ENCODE peak calls at places on chromosomes 1 and 21, in seven cellular contexts. Z is cardiac fibroblast, O is brain microvascular endothelial cell, F is RWPE1, E is fibroblast of lung, X is GM12865, U is colonic mucosa. D is an unnamed sample.

GRCh38 chr1:6342031-6342430 is 51.5 kb downstream of the ACOT7 start:
- DNase-seq in X (no peak), O (peak; percentile 63), Z (no peak), F (no peak), U (no peak), E (no peak), D (no peak)

GRCh38 chr1:46611691-46612221 is 4.9 kb downstream of the MOB3C start:
- DNase-seq in F (peak; percentile 91), Z (no peak), X (no peak), O (no peak), U (no peak), E (no peak), D (peak; percentile 97)

GRCh38 chr1:116036255-116036654 is 59.9 kb downstream of the SLC22A15 start:
- DNase-seq in O (no peak), E (no peak), X (no peak), F (no peak), Z (no peak), U (no peak), D (no peak)

GRCh38 chr1:230204852-230205251 is 137.8 kb downstream of the GALNT2 start:
- DNase-seq in E (peak; percentile 35), F (no peak), X (no peak), Z (no peak), O (no peak), U (peak; percentile 90), D (no peak)

GRCh38 chr1:195053478-195053877 is 1554.8 kb downstream of the KCNT2 start:
- DNase-seq in E (peak; percentile 42), X (peak; percentile 7), Z (no peak), U (no peak), O (no peak), F (no peak), D (no peak)

GRCh38 chr1:46806196-46807020 is 7.6 kb downstream of the CYP4B1 start:
- DNase-seq in O (no peak), E (no peak), Z (peak; percentile 2), F (no peak), X (no peak), U (no peak), D (no peak)

GRCh38 chr1:66350001-66350547 is 183.9 kb upstream of the SGIP1 start:
- DNase-seq in F (no peak), O (no peak), U (no peak), X (peak; percentile 81), Z (peak; percentile 46), E (no peak), D (peak; percentile 54)

GRCh38 chr1:162019436-162019835 is 4.2 kb downstream of the OLFML2B start:
- DNase-seq in X (no peak), U (no peak), F (no peak), E (no peak), Z (no peak), O (no peak), D (no peak)

GRCh38 chr1:156706647-156707008 is 1.2 kb upstream of the CRABP2 start:
- DNase-seq in E (peak; percentile 91), X (no peak), O (no peak), Z (peak; percentile 68), F (no peak), U (peak; percentile 60), D (no peak)

GRCh38 chr1:29934255-29934654 is 697.9 kb downstream of the PTPRU start:
- DNase-seq in U (no peak), F (no peak), E (no peak), X (no peak), Z (no peak), O (no peak), D (no peak)

GRCh38 chr1:67347688-67348472 is 40.2 kb downstream of the IL12RB2 start:
- DNase-seq in Z (peak; percentile 72), X (peak; percentile 58), E (peak; percentile 67), O (peak; percentile 49), F (peak; percentile 86), U (peak; percentile 38), D (peak; percentile 85)

GRCh38 chr21:37458669-37459276 is 92.2 kb downstream of the DYRK1A start:
- DNase-seq in U (no peak), E (no peak), X (no peak), Z (no peak), O (no peak), F (no peak), D (no peak)

GRCh38 chr1:68141801-68142440 is 90.4 kb downstream of the WLS start:
- DNase-seq in O (no peak), X (no peak), Z (peak; percentile 26), U (no peak), F (no peak), E (peak; percentile 6), D (no peak)

GRCh38 chr1:182484531-182485257 is 34.7 kb downstream of the RGSL1 start:
- DNase-seq in F (peak; percentile 6), E (no peak), Z (no peak), O (no peak), X (peak; percentile 71), U (no peak), D (peak; percentile 2)

GRCh38 chr1:181255270-181255929 is 166.9 kb downstream of the IER5 start:
- DNase-seq in X (no peak), F (peak; percentile 88), E (peak; percentile 100), O (peak; percentile 71), U (no peak), Z (peak; percentile 97), D (peak; percentile 96)

GRCh38 chr1:183932412-183932811 is 105.1 kb downstream of the COLGALT2 start:
- DNase-seq in E (peak; percentile 87), F (no peak), U (peak; percentile 42), X (no peak), O (peak; percentile 76), Z (peak; percentile 92), D (no peak)

DNA sequence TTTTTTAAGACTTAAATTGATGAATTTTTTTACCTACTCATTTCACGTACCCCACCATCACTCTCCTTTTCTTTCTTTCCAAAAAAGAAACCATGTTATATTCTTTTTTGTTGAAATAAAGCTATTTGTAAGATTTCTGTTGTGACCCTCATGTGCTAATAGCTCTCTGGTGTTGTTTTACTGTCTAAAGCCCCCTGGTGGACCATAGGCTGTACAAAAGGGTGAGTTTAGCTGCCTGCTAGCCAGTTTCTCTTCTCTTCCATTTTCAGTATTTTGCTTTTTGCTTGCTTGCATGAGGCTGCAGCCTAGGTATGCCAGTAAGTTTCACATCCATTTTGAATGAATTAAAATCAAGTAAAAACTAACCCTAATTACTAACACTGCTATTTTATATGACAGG is 15.6 kb upstream of the VAMP3 start:
- DNase-seq in E (peak; percentile 6), X (peak; percentile 42), Z (peak; percentile 19), O (peak; percentile 13), F (no peak), U (no peak), D (no peak)
- TF ChIP-seq CTCF in E (peak; percentile 22), X (peak; percentile 34), Z (peak; percentile 36), O (peak; percentile 66), F (no peak), U (no peak), D (peak; percentile 18)

GRCh38 chr1:50684185-50684584 is 260.9 kb upstream of the DMRTA2 start:
- DNase-seq in U (no peak), F (no peak), E (no peak), X (no peak), Z (no peak), O (no peak), D (no peak)
- TF ChIP-seq CTCF in U (no peak), F (no peak), E (no peak), X (no peak), Z (no peak), O (peak; percentile 39), D (no peak)

DNA sequence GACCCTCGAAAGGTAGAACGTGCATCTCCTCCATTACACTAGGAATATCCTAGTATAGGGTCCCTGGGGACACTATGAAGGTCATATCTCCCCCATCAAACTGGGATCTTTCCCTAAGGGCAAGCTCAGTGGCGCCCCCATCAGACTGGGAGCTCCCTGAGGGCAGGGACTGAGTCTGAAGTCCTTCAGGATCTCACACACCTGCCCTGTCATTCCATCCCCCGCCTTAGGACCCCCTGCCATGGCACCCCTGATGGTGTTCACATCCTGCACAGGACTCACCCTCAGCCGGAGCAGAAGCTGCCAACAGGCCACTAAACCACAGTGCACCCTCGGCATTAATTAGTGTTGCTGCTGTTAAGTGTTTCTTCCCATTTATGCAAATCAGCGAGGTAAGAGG is 50.4 kb downstream of the IGSF21 start:
- DNase-seq in X (no peak), U (no peak), E (no peak), O (no peak), F (no peak), Z (no peak), D (no peak)
- TF ChIP-seq CTCF in X (no peak), U (no peak), E (no peak), O (no peak), F (no peak), Z (no peak), D (no peak)

DNA sequence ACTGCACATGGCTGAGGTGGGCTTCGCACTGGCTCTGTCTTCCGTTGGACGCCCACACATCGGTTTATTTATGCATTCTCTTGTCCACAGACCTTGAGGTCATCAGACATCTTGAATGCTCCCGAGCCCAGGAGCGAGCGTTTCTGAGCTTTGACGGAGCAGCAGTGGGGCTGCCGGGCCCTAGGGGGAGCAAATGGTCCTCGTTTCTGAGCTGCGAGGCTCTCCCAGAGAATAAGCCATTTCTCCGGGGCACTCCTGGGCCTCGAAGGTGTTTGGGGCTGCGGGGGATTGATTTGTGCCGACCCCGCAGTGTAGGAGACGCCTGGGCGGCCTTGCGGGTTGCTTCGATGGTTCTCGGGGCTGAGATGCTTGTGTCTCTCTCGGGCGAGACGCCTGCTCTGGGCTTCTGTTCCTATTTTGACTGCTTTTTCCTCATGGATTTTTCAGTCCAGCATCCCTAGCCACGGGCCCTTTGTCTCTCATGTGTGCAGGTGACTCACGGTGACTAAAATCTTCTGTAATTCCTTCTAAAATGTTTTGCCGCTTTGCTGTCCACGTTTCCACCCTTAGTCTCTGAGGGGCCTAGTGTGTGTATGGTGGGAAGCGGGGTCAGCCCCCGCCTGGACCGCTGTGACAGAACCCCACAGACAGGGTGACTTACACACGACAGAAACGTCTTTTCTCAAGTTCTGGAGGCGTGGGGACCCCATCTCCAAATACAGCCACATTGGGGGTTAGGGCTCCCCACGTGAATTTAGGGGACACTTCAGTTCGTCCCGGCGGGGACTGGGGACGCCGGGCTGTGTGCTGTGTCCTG is 62.1 kb downstream of the FAAP20 start:
- DNase-seq in U (no peak), Z (peak; percentile 70), F (peak; percentile 68), O (peak; percentile 65), X (no peak), E (peak; percentile 61), D (peak; percentile 69)
- TF ChIP-seq CTCF in U (no peak), Z (peak; percentile 64), F (no peak), O (peak; percentile 80), X (no peak), E (peak; percentile 61), D (peak; percentile 17)

DNA sequence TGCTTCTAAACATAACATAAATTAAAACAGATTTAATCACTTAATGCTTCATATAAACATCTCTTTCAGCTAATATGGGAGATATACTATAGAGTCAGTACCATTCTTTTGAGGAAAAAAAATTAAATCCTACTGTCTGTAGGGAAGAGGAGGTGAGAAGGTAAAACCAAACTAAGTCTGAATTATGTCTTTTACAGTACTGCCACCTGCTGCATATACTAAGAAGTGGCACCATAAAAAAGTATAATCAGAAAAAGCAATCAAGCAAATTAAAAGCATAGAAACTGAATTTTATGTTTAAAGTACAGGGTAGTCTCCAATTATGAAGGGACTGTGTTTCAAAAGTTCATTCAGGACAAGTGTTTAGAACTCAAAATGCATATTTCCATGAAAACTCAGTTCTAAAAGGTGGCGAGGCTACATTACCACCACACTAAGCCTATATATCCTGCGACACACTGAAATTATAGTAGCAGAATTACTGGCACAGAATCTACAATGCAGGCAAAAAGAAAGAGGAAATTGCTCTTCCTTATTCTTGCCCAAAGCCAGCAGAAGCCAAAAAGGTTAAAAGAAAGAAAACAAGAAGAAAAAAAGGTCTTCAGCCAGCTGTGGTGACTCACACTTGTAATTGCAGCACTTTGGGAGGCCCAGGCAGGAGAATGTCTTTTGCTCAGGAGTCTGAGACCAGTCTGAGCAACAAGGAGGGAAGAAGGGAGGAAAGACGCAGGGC is 9.0 kb downstream of the NSL1 start:
- DNase-seq in U (no peak), F (peak; percentile 8), X (peak; percentile 41), O (peak; percentile 38), E (peak; percentile 66), Z (peak; percentile 54), D (peak; percentile 7)
- TF ChIP-seq CTCF in U (peak; percentile 62), F (peak; percentile 70), X (peak; percentile 44), O (peak; percentile 26), E (peak; percentile 27), Z (peak; percentile 54), D (peak; percentile 52)